ENCODE peak calls at places on chromosomes 1 and 21, in eight cellular contexts. Y is activated T-cell treated with anti-CD3 and anti-CD28 coated beads for 24 hours; F is T-cell; C is NCI-H1417; O is occipital lobe; R is stimulated activated CD4-positive, alpha-beta T cell treated with anti-CD3 and anti-CD28 coated beads, Interleukin-15, amount 100 ng/mL, for 1 hour; U is adipocyte; G is NCI-H460. T is an unnamed sample.

GRCh38 chr1:233597489-233597901 is 16.4 kb upstream of the KCNK1 start:
- DNase-seq in Y (no peak), F (no peak), C (no peak), O (no peak), R (no peak), U (peak; percentile 70), G (no peak), T (no peak)

GRCh38 chr1:167013124-167013900 is 24.2 kb downstream of the MAEL start:
- DNase-seq in Y (no peak), F (no peak), C (no peak), O (no peak), R (no peak), U (no peak), G (no peak), T (no peak)

GRCh38 chr1:224626042-224626441 is 9.9 kb downstream of the CNIH3 start:
- DNase-seq in Y (no peak), F (no peak), C (no peak), O (no peak), R (no peak), U (peak; percentile 35), G (no peak), T (no peak)

GRCh38 chr1:71651229-71651628 is 570.4 kb upstream of the ZRANB2 start:
- DNase-seq in Y (no peak), F (no peak), C (no peak), O (no peak), R (no peak), U (peak; percentile 38), G (no peak), T (no peak)

GRCh38 chr1:234613128-234613875 is 3.3 kb upstream of the IRF2BP2 start:
- DNase-seq in Y (no peak), F (no peak), C (no peak), O (no peak), R (no peak), U (peak; percentile 95), G (peak; percentile 58), T (no peak)

GRCh38 chr1:203172184-203173115 is 3.2 kb downstream of the MYBPH start:
- DNase-seq in Y (peak; percentile 37), F (peak; percentile 7), C (peak; percentile 40), O (no peak), R (no peak), U (peak; percentile 44), G (peak; percentile 43), T (no peak)

GRCh38 chr1:21579788-21580187 is 70.6 kb downstream of the ALPL start:
- DNase-seq in Y (no peak), F (no peak), C (peak; percentile 19), O (no peak), R (no peak), U (no peak), G (no peak), T (no peak)

GRCh38 chr1:97144527-97144926 is 422.9 kb downstream of the PTBP2 start:
- DNase-seq in Y (no peak), F (no peak), C (no peak), O (no peak), R (no peak), U (peak; percentile 46), G (no peak), T (no peak)

GRCh38 chr1:53572061-53572801 is 113.0 kb downstream of the DMRTB1 start:
- DNase-seq in Y (no peak), F (no peak), C (peak; percentile 92), O (peak; percentile 24), R (no peak), U (peak; percentile 93), G (no peak), T (no peak)

GRCh38 chr21:41662761-41663160 is 104.1 kb downstream of the RIPK4 start:
- DNase-seq in Y (no peak), F (no peak), C (no peak), O (no peak), R (no peak), U (no peak), G (no peak), T (no peak)

GRCh38 chr1:38950553-38950952 is 8.9 kb upstream of the RHBDL2 start:
- DNase-seq in Y (no peak), F (no peak), C (no peak), O (no peak), R (no peak), U (no peak), G (no peak), T (no peak)

GRCh38 chr1:185775505-185775904 is 41.3 kb downstream of the HMCN1 start:
- DNase-seq in Y (no peak), F (no peak), C (peak; percentile 63), O (no peak), R (no peak), U (peak; percentile 45), G (no peak), T (no peak)

GRCh38 chr1:20731057-20731991 is 1.2 kb downstream of the SH2D5 start:
- DNase-seq in Y (no peak), F (no peak), C (no peak), O (no peak), R (no peak), U (peak; percentile 25), G (no peak), T (no peak)

GRCh38 chr1:150621497-150622113 is 7.8 kb downstream of the ENSA start:
- DNase-seq in Y (peak; percentile 42), F (peak; percentile 65), C (peak; percentile 42), O (no peak), R (peak; percentile 22), U (peak; percentile 85), G (peak; percentile 47), T (no peak)

GRCh38 chr1:153774036-153774435 is 1.2 kb upstream of the SLC27A3 start:
- DNase-seq in Y (no peak), F (no peak), C (no peak), O (no peak), R (no peak), U (no peak), G (no peak), T (no peak)

GRCh38 chr1:66140072-66140471 is 347.4 kb downstream of the PDE4B start:
- DNase-seq in Y (no peak), F (no peak), C (peak; percentile 39), O (no peak), R (no peak), U (no peak), G (peak; percentile 24), T (no peak)

GRCh38 chr1:153533689-153534201 is 2.0 kb downstream of the S100A6 start:
- DNase-seq in Y (no peak), F (no peak), C (peak; percentile 69), O (peak; percentile 31), R (no peak), U (peak; percentile 75), G (peak; percentile 87), T (no peak)

GRCh38 chr1:3082571-3083516 is 13.8 kb downstream of the PRDM16 start:
- DNase-seq in Y (no peak), F (no peak), C (no peak), O (no peak), R (no peak), U (no peak), G (no peak), T (no peak)

GRCh38 chr1:88985033-88985432 is 7.4 kb downstream of the KYAT3 start:
- DNase-seq in Y (no peak), F (no peak), C (peak; percentile 41), O (peak; percentile 18), R (no peak), U (peak; percentile 92), G (no peak), T (no peak)

GRCh38 chr1:30088594-30089556 is 634.5 kb downstream of the MATN1 start:
- DNase-seq in Y (no peak), F (no peak), C (peak; percentile 98), O (no peak), R (no peak), U (peak; percentile 12), G (no peak), T (no peak)

GRCh38 chr1:42173961-42174715 is 9.6 kb upstream of the GUCA2A start:
- DNase-seq in Y (no peak), F (no peak), C (no peak), O (no peak), R (no peak), U (peak; percentile 44), G (no peak), T (no peak)

GRCh38 chr1:156848461-156849150 is 10.3 kb downstream of the INSRR start:
- DNase-seq in Y (peak; percentile 42), F (peak; percentile 73), C (no peak), O (no peak), R (peak; percentile 14), U (no peak), G (no peak), T (no peak)

GRCh38 chr1:101043776-101044175 is 18.2 kb upstream of the DPH5 start:
- DNase-seq in Y (no peak), F (no peak), C (no peak), O (no peak), R (no peak), U (peak; percentile 36), G (no peak), T (no peak)

GRCh38 chr21:17585875-17586450 is 26.7 kb downstream of the BTG3 start:
- DNase-seq in Y (no peak), F (no peak), C (peak; percentile 75), O (no peak), R (no peak), U (peak; percentile 85), G (peak; percentile 35), T (no peak)

GRCh38 chr1:200707116-200707515 is 31.6 kb upstream of the CAMSAP2 start:
- DNase-seq in Y (no peak), F (no peak), C (no peak), O (no peak), R (no peak), U (no peak), G (no peak), T (no peak)

GRCh38 chr1:238484121-238484520 is 593.4 kb upstream of the ZP4 start:
- DNase-seq in Y (no peak), F (no peak), C (no peak), O (no peak), R (no peak), U (peak; percentile 65), G (no peak), T (no peak)

GRCh38 chr21:26140185-26140584 is 30.4 kb downstream of the APP start:
- DNase-seq in Y (no peak), F (no peak), C (peak; percentile 25), O (no peak), R (no peak), U (peak; percentile 80), G (peak; percentile 89), T (no peak)

GRCh38 chr1:196651637-196652215 is at the start of gene CFH:
- DNase-seq in Y (no peak), F (no peak), C (no peak), O (no peak), R (no peak), U (peak; percentile 89), G (no peak), T (no peak)

GRCh38 chr21:23452384-23453083 is 2154.7 kb downstream of the MRPL39 start:
- DNase-seq in Y (no peak), F (no peak), C (no peak), O (no peak), R (no peak), U (no peak), G (peak; percentile 20), T (peak; percentile 47)

GRCh38 chr1:186310307-186310706 is 64.7 kb downstream of the TPR start:
- DNase-seq in Y (no peak), F (no peak), C (no peak), O (no peak), R (no peak), U (no peak), G (no peak), T (no peak)

GRCh38 chr21:33063907-33064622 is 5.9 kb upstream of the OLIG1 start:
- DNase-seq in Y (no peak), F (no peak), C (no peak), O (no peak), R (no peak), U (no peak), G (no peak), T (no peak)

GRCh38 chr1:61097326-61097725 is 15.0 kb downstream of the NFIA start:
- DNase-seq in Y (no peak), F (no peak), C (no peak), O (no peak), R (no peak), U (peak; percentile 69), G (no peak), T (no peak)

GRCh38 chr1:201008666-201009360 is 14.7 kb downstream of the KIF21B start:
- DNase-seq in Y (no peak), F (no peak), C (peak; percentile 88), O (no peak), R (no peak), U (no peak), G (no peak), T (no peak)

GRCh38 chr1:196355206-196355786 is 252.9 kb downstream of the KCNT2 start:
- DNase-seq in Y (no peak), F (no peak), C (peak; percentile 58), O (no peak), R (no peak), U (peak; percentile 75), G (peak; percentile 40), T (no peak)